ENCODE peak calls at places on chromosome 1, in eight cellular contexts. H, T, V, Y, M, U, P and O are unnamed samples.
A peak's percentile ranks its signal among the peaks of the same experiment; 100 is the strongest.

GRCh38 chr1:24275510-24275909 is 43.6 kb upstream of the GRHL3 start:
- DNase-seq in H (peak; percentile 66), T (no peak), V (no peak), Y (no peak), M (no peak), U (no peak), P (no peak), O (no peak)

GRCh38 chr1:203286161-203286984 is 18.9 kb upstream of the BTG2 start:
- DNase-seq in H (no peak), T (no peak), V (no peak), Y (no peak), M (peak; percentile 23), U (no peak), P (peak; percentile 51), O (no peak)

GRCh38 chr1:59552001-59552400 is 255.1 kb downstream of the FGGY start:
- DNase-seq in H (no peak), T (no peak), V (no peak), Y (no peak), M (no peak), U (no peak), P (no peak), O (no peak)

GRCh38 chr1:79716481-79716880 is 710.0 kb upstream of the ADGRL4 start:
- DNase-seq in H (peak; percentile 13), T (no peak), V (no peak), Y (no peak), M (no peak), U (no peak), P (no peak), O (no peak)

GRCh38 chr1:159000627-159001026 is 9.1 kb upstream of the IFI16 start:
- DNase-seq in H (peak; percentile 81), T (no peak), V (no peak), Y (no peak), M (no peak), U (no peak), P (peak; percentile 69), O (peak; percentile 92)

GRCh38 chr1:8727809-8728213 is 89.6 kb downstream of the RERE start:
- DNase-seq in H (peak; percentile 18), T (no peak), V (no peak), Y (no peak), M (no peak), U (no peak), P (no peak), O (no peak)

GRCh38 chr1:70071597-70071996 is 133.8 kb downstream of the LRRC40 start:
- DNase-seq in H (peak; percentile 25), T (no peak), V (no peak), Y (no peak), M (no peak), U (no peak), P (no peak), O (no peak)

GRCh38 chr1:34750610-34751009 is 4.2 kb upstream of the GJB5 start:
- DNase-seq in H (no peak), T (no peak), V (no peak), Y (no peak), M (no peak), U (no peak), P (no peak), O (no peak)

GRCh38 chr1:94285026-94285654 is 47.8 kb upstream of the ARHGAP29 start:
- DNase-seq in H (no peak), T (no peak), V (no peak), Y (no peak), M (no peak), U (no peak), P (no peak), O (no peak)

GRCh38 chr1:56157477-56157876 is 421.9 kb downstream of the PLPP3 start:
- DNase-seq in H (no peak), T (no peak), V (no peak), Y (peak; percentile 28), M (no peak), U (no peak), P (no peak), O (no peak)